ENCODE peak calls at places on chromosomes 5 and 9, in six cellular contexts. One of them, this sample, is unnamed.

GRCh38 chr5:56480305-56481146 is 247.4 kb upstream of the ANKRD55 start:
- DNase-seq in ELF-1: peak
- DNase-seq in HFF-Myc: no peak
- DNase-seq in stomach: peak
- DNase-seq in HFFc6: peak
- DNase-seq in activated T-cell treated with anti-CD3 and anti-CD28 coated beads, Interleukin-2, amount 50 U/mL, for 1 hour: peak
- DNase-seq in this sample: no peak

GRCh38 chr9:91966503-91966902 is 16.5 kb upstream of the ROR2 start:
- DNase-seq in HFF-Myc: no peak
- DNase-seq in stomach: no peak
- DNase-seq in HFFc6: peak
- DNase-seq in ELF-1: no peak
- DNase-seq in activated T-cell treated with anti-CD3 and anti-CD28 coated beads, Interleukin-2, amount 50 U/mL, for 1 hour: no peak
- DNase-seq in this sample: no peak

GRCh38 chr5:7415123-7415522 is 19.2 kb downstream of the ADCY2 start:
- DNase-seq in activated T-cell treated with anti-CD3 and anti-CD28 coated beads, Interleukin-2, amount 50 U/mL, for 1 hour: no peak
- DNase-seq in HFFc6: no peak
- DNase-seq in ELF-1: no peak
- DNase-seq in HFF-Myc: no peak
- DNase-seq in stomach: no peak
- DNase-seq in this sample: peak

GRCh38 chr9:131977074-131977838 is 102.4 kb downstream of the MED27 start:
- DNase-seq in HFFc6: no peak
- DNase-seq in ELF-1: no peak
- DNase-seq in stomach: no peak
- DNase-seq in activated T-cell treated with anti-CD3 and anti-CD28 coated beads, Interleukin-2, amount 50 U/mL, for 1 hour: no peak
- DNase-seq in HFF-Myc: no peak
- DNase-seq in this sample: no peak

GRCh38 chr5:159061186-159061796 is 38.4 kb downstream of the EBF1 start:
- DNase-seq in HFFc6: peak
- DNase-seq in HFF-Myc: no peak
- DNase-seq in ELF-1: no peak
- DNase-seq in stomach: no peak
- DNase-seq in activated T-cell treated with anti-CD3 and anti-CD28 coated beads, Interleukin-2, amount 50 U/mL, for 1 hour: no peak
- DNase-seq in this sample: no peak

GRCh38 chr5:103569313-103570060 is 6.9 kb upstream of the NUDT12 start:
- DNase-seq in activated T-cell treated with anti-CD3 and anti-CD28 coated beads, Interleukin-2, amount 50 U/mL, for 1 hour: no peak
- DNase-seq in HFFc6: no peak
- DNase-seq in HFF-Myc: no peak
- DNase-seq in ELF-1: no peak
- DNase-seq in stomach: peak
- DNase-seq in this sample: no peak

GRCh38 chr9:88726803-88727202 is 191.8 kb downstream of the NXNL2 start:
- DNase-seq in activated T-cell treated with anti-CD3 and anti-CD28 coated beads, Interleukin-2, amount 50 U/mL, for 1 hour: no peak
- DNase-seq in ELF-1: no peak
- DNase-seq in stomach: no peak
- DNase-seq in HFF-Myc: no peak
- DNase-seq in HFFc6: no peak
- DNase-seq in this sample: no peak

GRCh38 chr5:126490167-126490937 is 67.1 kb downstream of the GRAMD2B start:
- DNase-seq in HFF-Myc: peak
- DNase-seq in ELF-1: peak
- DNase-seq in activated T-cell treated with anti-CD3 and anti-CD28 coated beads, Interleukin-2, amount 50 U/mL, for 1 hour: no peak
- DNase-seq in HFFc6: no peak
- DNase-seq in stomach: no peak
- DNase-seq in this sample: peak

GRCh38 chr5:172816887-172817418 is 17.1 kb upstream of the ERGIC1 start:
- DNase-seq in stomach: no peak
- DNase-seq in ELF-1: no peak
- DNase-seq in activated T-cell treated with anti-CD3 and anti-CD28 coated beads, Interleukin-2, amount 50 U/mL, for 1 hour: no peak
- DNase-seq in HFF-Myc: peak
- DNase-seq in HFFc6: peak
- DNase-seq in this sample: no peak

GRCh38 chr9:893843-894420 is 52.4 kb downstream of the DMRT1 start:
- DNase-seq in activated T-cell treated with anti-CD3 and anti-CD28 coated beads, Interleukin-2, amount 50 U/mL, for 1 hour: peak
- DNase-seq in HFFc6: peak
- DNase-seq in stomach: peak
- DNase-seq in ELF-1: peak
- DNase-seq in HFF-Myc: peak
- DNase-seq in this sample: no peak

GRCh38 chr9:112848316-112849151 is 42.1 kb downstream of the SLC46A2 start:
- DNase-seq in stomach: no peak
- DNase-seq in activated T-cell treated with anti-CD3 and anti-CD28 coated beads, Interleukin-2, amount 50 U/mL, for 1 hour: no peak
- DNase-seq in HFF-Myc: no peak
- DNase-seq in ELF-1: peak
- DNase-seq in HFFc6: no peak
- DNase-seq in this sample: no peak

GRCh38 chr5:138829341-138829740 is 45.8 kb downstream of the LRRTM2 start:
- DNase-seq in HFF-Myc: no peak
- DNase-seq in stomach: no peak
- DNase-seq in activated T-cell treated with anti-CD3 and anti-CD28 coated beads, Interleukin-2, amount 50 U/mL, for 1 hour: no peak
- DNase-seq in HFFc6: no peak
- DNase-seq in ELF-1: no peak
- DNase-seq in this sample: no peak

GRCh38 chr9:97794666-97795065 is 58.4 kb upstream of the FOXE1 start:
- DNase-seq in stomach: no peak
- DNase-seq in HFFc6: peak
- DNase-seq in HFF-Myc: no peak
- DNase-seq in ELF-1: no peak
- DNase-seq in activated T-cell treated with anti-CD3 and anti-CD28 coated beads, Interleukin-2, amount 50 U/mL, for 1 hour: no peak
- DNase-seq in this sample: peak